ENCODE peak calls at places on chromosomes 5 and 9, in four cellular contexts. O is GM04503, D is colonic mucosa, Y is A673. H is an unnamed sample.

GRCh38 chr9:136117291-136118060 is 1.2 kb downstream of the TMEM250 start:
- DNase-seq in D (peak), O (no peak), Y (no peak), H (no peak)

GRCh38 chr9:38067892-38068615 is 973 bp downstream of the SHB start:
- DNase-seq in Y (no peak), D (no peak), O (no peak), H (peak)

GRCh38 chr5:170633235-170634041 is 129.6 kb downstream of the KCNIP1 start:
- DNase-seq in O (peak), D (peak), Y (peak), H (peak)

GRCh38 chr9:78786794-78787193 is 489.9 kb downstream of the PSAT1 start:
- DNase-seq in O (peak), Y (no peak), D (no peak), H (no peak)

GRCh38 chr9:70117835-70118319 is 74.2 kb downstream of the MAMDC2 start:
- DNase-seq in Y (no peak), D (no peak), O (no peak), H (no peak)

GRCh38 chr5:55691265-55692105 is 20.6 kb downstream of the SLC38A9 start:
- DNase-seq in O (no peak), Y (peak), D (no peak), H (no peak)

GRCh38 chr5:23721336-23721735 is 213.9 kb downstream of the PRDM9 start:
- DNase-seq in Y (no peak), D (no peak), O (no peak), H (no peak)

GRCh38 chr5:172611913-172612312 is 29.1 kb upstream of the NEURL1B start:
- DNase-seq in D (no peak), O (no peak), Y (no peak), H (no peak)

GRCh38 chr9:120767451-120767850 is 25.8 kb downstream of the FBXW2 start:
- DNase-seq in O (no peak), D (no peak), Y (no peak), H (no peak)

GRCh38 chr9:85610074-85610855 is 131.5 kb downstream of the AGTPBP1 start:
- DNase-seq in D (peak), O (peak), Y (peak), H (no peak)

GRCh38 chr9:129280236-129281231 is 102.5 kb upstream of the IER5L start:
- DNase-seq in Y (no peak), D (no peak), O (no peak), H (peak)

GRCh38 chr5:88671408-88671807 is 211.6 kb downstream of the MEF2C start:
- DNase-seq in Y (no peak), D (no peak), O (no peak), H (no peak)

GRCh38 chr9:114093761-114094505 is 5.2 kb downstream of the KIF12 start:
- DNase-seq in D (no peak), Y (no peak), O (no peak), H (no peak)

GRCh38 chr5:160129841-160130240 is 10.6 kb upstream of the PWWP2A start:
- DNase-seq in Y (no peak), D (no peak), O (no peak), H (no peak)

GRCh38 chr9:136267261-136268111 is 21.9 kb upstream of the QSOX2 start:
- DNase-seq in D (peak), Y (peak), O (peak), H (peak)

GRCh38 chr9:136339173-136339957 is 12.0 kb downstream of the GPSM1 start:
- DNase-seq in O (no peak), D (peak), Y (no peak), H (peak)

GRCh38 chr9:104093647-104094533 is at the start of gene SMC2:
- DNase-seq in O (peak), D (peak), Y (peak), H (peak)

GRCh38 chr9:116337015-116337414 is 183.4 kb downstream of the PAPPA start:
- DNase-seq in D (no peak), Y (no peak), O (peak), H (no peak)

GRCh38 chr5:175357995-175358394 is 86.0 kb downstream of the DRD1 start:
- DNase-seq in Y (no peak), O (no peak), D (no peak), H (no peak)

GRCh38 chr9:27086818-27087680 is 22.0 kb upstream of the TEK start:
- DNase-seq in Y (no peak), D (no peak), O (no peak), H (no peak)

GRCh38 chr9:136621019-136621733 is 41.5 kb upstream of the EGFL7 start:
- DNase-seq in O (no peak), Y (no peak), D (no peak), H (no peak)

GRCh38 chr5:75059887-75060286 is 7.5 kb upstream of the GCNT4 start:
- DNase-seq in D (no peak), O (no peak), Y (no peak), H (no peak)

GRCh38 chr9:128070874-128071273 is 2.8 kb downstream of the SLC25A25 start:
- DNase-seq in Y (no peak), D (no peak), O (no peak), H (no peak)

GRCh38 chr9:88808019-88808656 is 183.1 kb upstream of the S1PR3 start:
- DNase-seq in O (no peak), D (no peak), Y (peak), H (no peak)

GRCh38 chr5:138234651-138235050 is 21.5 kb upstream of the CDC23 start:
- DNase-seq in O (no peak), D (no peak), Y (no peak), H (no peak)

GRCh38 chr9:105328296-105328695 is 83.8 kb downstream of the SLC44A1 start:
- DNase-seq in O (no peak), Y (no peak), D (no peak), H (no peak)

GRCh38 chr9:2427016-2427891 is 194.3 kb upstream of the VLDLR start:
- DNase-seq in O (no peak), D (no peak), Y (no peak), H (peak)

GRCh38 chr9:113233146-113233545 is 11.8 kb downstream of the SLC31A1 start:
- DNase-seq in O (no peak), D (no peak), Y (no peak), H (peak)

GRCh38 chr9:95029720-95030119 is 287.8 kb downstream of the FANCC start:
- DNase-seq in O (no peak), D (no peak), Y (no peak), H (no peak)

GRCh38 chr5:110784901-110785300 is 46.1 kb downstream of the SLC25A46 start:
- DNase-seq in O (no peak), D (no peak), Y (no peak), H (no peak)

GRCh38 chr9:97786341-97786740 is 66.7 kb upstream of the FOXE1 start:
- DNase-seq in Y (peak), D (no peak), O (no peak), H (no peak)

GRCh38 chr5:133906303-133906702 is 62.1 kb downstream of the C5orf15 start:
- DNase-seq in Y (no peak), D (no peak), O (no peak), H (no peak)